ENCODE peak calls at places on chromosome 14, in ten cellular contexts. Y, R, B, M, A, F, S, W, K and I are unnamed samples. For H3K9me3, the result is how much of the 10 kb centered on the place peaks cover.

GRCh38 chr14:64417042-64417770 is 29.1 kb downstream of the MTHFD1 start:
- DNase-seq in Y (no peak), R (no peak), B (no peak), M (no peak), A (no peak), F (no peak), S (no peak), W (no peak), K (no peak), I (no peak)

GRCh38 chr14:68563256-68564131 is 229.4 kb downstream of the ZFP36L1 start:
- DNase-seq in Y (no peak), R (peak), B (no peak), M (no peak), A (peak), F (no peak), S (peak), W (no peak), K (no peak), I (no peak)

GRCh38 chr14:101071493-101071891 is 168.0 kb upstream of the RTL1 start:
- DNase-seq in Y (peak), R (peak), B (no peak), M (peak), A (peak), F (peak), S (no peak), W (peak), K (no peak), I (peak)

GRCh38 chr14:71932229-71932951 is at the start of gene RGS6:
- DNase-seq in Y (no peak), R (peak), B (no peak), M (no peak), A (peak), F (peak), S (no peak), W (no peak), K (no peak), I (peak)

GRCh38 chr14:35342160-35343010 is 50.2 kb downstream of the PSMA6 start:
- DNase-seq in Y (peak), R (peak), B (no peak), M (no peak), A (peak), F (no peak), S (no peak), W (peak), K (no peak), I (no peak)

GRCh38 chr14:31969841-31970240 is 107.3 kb upstream of the ARHGAP5 start:
- DNase-seq in Y (no peak), R (no peak), B (no peak), M (no peak), A (no peak), F (no peak), S (no peak), W (no peak), K (no peak), I (no peak)

GRCh38 chr14:95340201-95340697 is 20.5 kb upstream of the CLMN start:
- DNase-seq in Y (peak), R (peak), B (no peak), M (no peak), A (peak), F (no peak), S (no peak), W (no peak), K (no peak), I (peak)

GRCh38 chr14:104751539-104752337 is 1.2 kb upstream of the SIVA1 start:
- DNase-seq in Y (no peak), R (no peak), B (no peak), M (peak), A (no peak), F (peak), S (no peak), W (no peak), K (no peak), I (no peak)

GRCh38 chr14:31411218-31411727 is 9.1 kb downstream of the HEATR5A start:
- DNase-seq in Y (no peak), R (no peak), B (peak), M (no peak), A (no peak), F (no peak), S (no peak), W (no peak), K (no peak), I (no peak)

GRCh38 chr14:22200977-22201605 is 387.9 kb downstream of the DAD1 start:
- DNase-seq in Y (no peak), R (no peak), B (peak), M (no peak), A (peak), F (no peak), S (no peak), W (no peak), K (peak), I (no peak)

GRCh38 chr14:81797246-81797645 is 263.6 kb upstream of the SEL1L start:
- DNase-seq in Y (no peak), R (no peak), B (no peak), M (no peak), A (no peak), F (no peak), S (no peak), W (no peak), K (no peak), I (no peak)

GRCh38 chr14:101087614-101088394 is 184.3 kb upstream of the RTL1 start:
- DNase-seq in Y (peak), R (peak), B (no peak), M (peak), A (peak), F (no peak), S (peak), W (no peak), K (no peak), I (peak)

GRCh38 chr14:104318558-104319488 is 180.4 kb downstream of the KIF26A start:
- DNase-seq in Y (peak), R (peak), B (no peak), M (peak), A (peak), F (no peak), S (no peak), W (peak), K (no peak), I (no peak)

GRCh38 chr14:100051543-100051942 is 13.7 kb upstream of the EVL start:
- DNase-seq in Y (no peak), R (no peak), B (no peak), M (no peak), A (no peak), F (no peak), S (no peak), W (no peak), K (no peak), I (no peak)

GRCh38 chr14:94341654-94342333 is 18.7 kb upstream of the SERPINA6 start:
- DNase-seq in Y (no peak), R (no peak), B (no peak), M (no peak), A (peak), F (no peak), S (no peak), W (no peak), K (no peak), I (no peak)

GRCh38 chr14:57297852-57298251 is 29.1 kb downstream of the AP5M1 start:
- DNase-seq in Y (no peak), R (no peak), B (no peak), M (no peak), A (no peak), F (no peak), S (no peak), W (no peak), K (no peak), I (no peak)

GRCh38 chr14:52690983-52691760 is 4.2 kb downstream of the ERO1A start:
- DNase-seq in Y (no peak), R (no peak), B (no peak), M (no peak), A (no peak), F (no peak), S (no peak), W (no peak), K (no peak), I (no peak)

GRCh38 chr14:90774316-90774715 is 41.9 kb downstream of the TTC7B start:
- DNase-seq in Y (no peak), R (no peak), B (no peak), M (no peak), A (no peak), F (no peak), S (no peak), W (no peak), K (no peak), I (no peak)

GRCh38 chr14:33850826-33851225 is 100.0 kb downstream of the EGLN3 start:
- DNase-seq in Y (no peak), R (no peak), B (no peak), M (no peak), A (no peak), F (no peak), S (no peak), W (no peak), K (no peak), I (no peak)

GRCh38 chr14:61703342-61704129 is 8.2 kb downstream of the HIF1A start:
- DNase-seq in Y (no peak), R (no peak), B (no peak), M (no peak), A (no peak), F (no peak), S (no peak), W (no peak), K (no peak), I (no peak)

GRCh38 chr14:88245321-88245720 is 77.7 kb downstream of the KCNK10 start:
- DNase-seq in Y (no peak), R (no peak), B (no peak), M (no peak), A (no peak), F (peak), S (no peak), W (no peak), K (no peak), I (no peak)

GRCh38 chr14:22837750-22838538 is 1.6 kb downstream of the MMP14 start:
- DNase-seq in Y (no peak), R (no peak), B (no peak), M (peak), A (no peak), F (no peak), S (peak), W (peak), K (no peak), I (peak)

GRCh38 chr14:99129998-99130397 is 142.0 kb downstream of the BCL11B start:
- DNase-seq in Y (no peak), R (no peak), B (no peak), M (no peak), A (peak), F (no peak), S (no peak), W (peak), K (no peak), I (no peak)

GRCh38 chr14:55423969-55424368 is 12.3 kb upstream of the ATG14 start:
- DNase-seq in Y (no peak), R (no peak), B (no peak), M (no peak), A (no peak), F (no peak), S (no peak), W (no peak), K (no peak), I (no peak)

GRCh38 chr14:105093426-105094192 is 28.4 kb upstream of the GPR132 start:
- DNase-seq in Y (peak), R (peak), B (peak), M (peak), A (peak), F (peak), S (peak), W (peak), K (no peak), I (peak)

GRCh38 chr14:93082576-93083001 is 33.1 kb downstream of the ITPK1 start:
- DNase-seq in Y (no peak), R (no peak), B (no peak), M (no peak), A (no peak), F (no peak), S (no peak), W (no peak), K (no peak), I (no peak)

GRCh38 chr14:36268957-36269734 is 51.3 kb downstream of the MBIP start:
- DNase-seq in Y (no peak), R (no peak), B (no peak), M (no peak), A (peak), F (no peak), S (no peak), W (no peak), K (no peak), I (no peak)

GRCh38 chr14:60618200-60618599 is 31.1 kb downstream of the SIX1 start:
- DNase-seq in Y (no peak), R (peak), B (no peak), M (no peak), A (no peak), F (no peak), S (no peak), W (no peak), K (no peak), I (no peak)

GRCh38 chr14:85934123-85934885 is 404.4 kb downstream of the FLRT2 start:
- DNase-seq in Y (no peak), R (peak), B (peak), M (peak), A (peak), F (peak), S (no peak), W (peak), K (peak), I (peak)

GRCh38 chr14:72559227-72559626 is 334.7 kb downstream of the DPF3 start:
- DNase-seq in Y (no peak), R (no peak), B (peak), M (no peak), A (no peak), F (no peak), S (no peak), W (no peak), K (no peak), I (no peak)

GRCh38 chr14:99592394-99592793 is 11.6 kb downstream of the CCDC85C start:
- DNase-seq in Y (no peak), R (no peak), B (no peak), M (no peak), A (no peak), F (no peak), S (no peak), W (no peak), K (no peak), I (no peak)

GRCh38 chr14:26528415-26529182 is 69.2 kb downstream of the NOVA1 start:
- DNase-seq in Y (no peak), R (no peak), B (no peak), M (no peak), A (no peak), F (no peak), S (no peak), W (peak), K (no peak), I (peak)

GRCh38 chr14:39315859-39316444 is 82.2 kb downstream of the MIA2 start:
- DNase-seq in Y (no peak), R (no peak), B (no peak), M (no peak), A (no peak), F (no peak), S (no peak), W (no peak), K (no peak), I (no peak)

GRCh38 chr14:93005838-93006237 is 82.9 kb downstream of the CHGA start:
- DNase-seq in Y (no peak), R (no peak), B (no peak), M (no peak), A (no peak), F (no peak), S (no peak), W (no peak), K (no peak), I (no peak)

GRCh38 chr14:68741839-68742470 is 50.9 kb downstream of the ZFP36L1 start:
- DNase-seq in Y (no peak), R (no peak), B (no peak), M (peak), A (peak), F (no peak), S (peak), W (no peak), K (no peak), I (no peak)

GRCh38 chr14:68759912-68760311 is 33.0 kb downstream of the ZFP36L1 start:
- DNase-seq in Y (no peak), R (no peak), B (no peak), M (no peak), A (no peak), F (no peak), S (no peak), W (no peak), K (no peak), I (no peak)

GRCh38 chr14:19729359-19729758 is 14.0 kb upstream of the OR4Q3 start:
- DNase-seq in Y (no peak), R (no peak), B (no peak), M (no peak), A (no peak), F (no peak), S (no peak), W (no peak), K (no peak), I (no peak)

DNA sequence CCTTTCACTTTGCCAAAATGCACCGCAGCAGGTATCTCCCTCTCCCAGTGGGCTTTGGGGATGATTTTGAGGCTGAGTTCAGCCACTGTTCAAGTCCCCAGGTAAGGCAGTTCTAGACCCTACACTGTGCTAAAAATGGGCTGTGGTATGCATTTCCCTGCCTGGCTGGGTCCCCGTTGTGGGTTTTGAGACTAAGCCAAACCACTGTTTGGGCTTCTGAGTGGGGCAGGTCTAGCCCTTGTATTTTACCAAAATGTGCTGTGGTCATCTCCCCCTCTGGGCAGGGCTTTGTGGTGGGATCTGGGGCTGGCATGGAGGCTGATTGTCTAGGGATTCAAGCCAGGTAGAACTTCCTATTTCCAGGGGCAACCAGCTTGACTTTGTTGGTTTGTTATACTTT is 13.6 kb upstream of the OR4Q3 start:
- DNase-seq in Y (no peak), R (no peak), B (no peak), M (peak), A (no peak), F (no peak), S (no peak), W (no peak), K (no peak), I (no peak)
- H3K9me3 ChIP-seq in Y (under half), R (under half), B (under half), M (under half), A (under half), F (under half), S (under half), W (under half), K (under half), I (under half)

GRCh38 chr14:96801931-96802330 is 4.7 kb downstream of the VRK1 start:
- DNase-seq in Y (no peak), R (no peak), B (no peak), M (no peak), A (no peak), F (no peak), S (no peak), W (no peak), K (no peak), I (no peak)

GRCh38 chr14:96803958-96804357 is 6.8 kb downstream of the VRK1 start:
- DNase-seq in Y (no peak), R (no peak), B (peak), M (no peak), A (no peak), F (no peak), S (no peak), W (no peak), K (no peak), I (no peak)

GRCh38 chr14:96804821-96805374 is 7.7 kb downstream of the VRK1 start:
- DNase-seq in Y (no peak), R (no peak), B (no peak), M (no peak), A (no peak), F (no peak), S (no peak), W (no peak), K (no peak), I (no peak)

GRCh38 chr14:96805906-96806305 is 8.7 kb downstream of the VRK1 start:
- DNase-seq in Y (no peak), R (no peak), B (no peak), M (no peak), A (no peak), F (no peak), S (no peak), W (no peak), K (no peak), I (peak)

GRCh38 chr14:96802963-96803362 is 5.8 kb downstream of the VRK1 start:
- DNase-seq in Y (no peak), R (no peak), B (no peak), M (no peak), A (no peak), F (no peak), S (no peak), W (no peak), K (no peak), I (no peak)
- TF ChIP-seq POLR2AphosphoS5 in Y (no peak), R (no peak), B (no peak), M (no peak), A (no peak), F (no peak), S (no peak), W (no peak), K (no peak), I (no peak)

DNA sequence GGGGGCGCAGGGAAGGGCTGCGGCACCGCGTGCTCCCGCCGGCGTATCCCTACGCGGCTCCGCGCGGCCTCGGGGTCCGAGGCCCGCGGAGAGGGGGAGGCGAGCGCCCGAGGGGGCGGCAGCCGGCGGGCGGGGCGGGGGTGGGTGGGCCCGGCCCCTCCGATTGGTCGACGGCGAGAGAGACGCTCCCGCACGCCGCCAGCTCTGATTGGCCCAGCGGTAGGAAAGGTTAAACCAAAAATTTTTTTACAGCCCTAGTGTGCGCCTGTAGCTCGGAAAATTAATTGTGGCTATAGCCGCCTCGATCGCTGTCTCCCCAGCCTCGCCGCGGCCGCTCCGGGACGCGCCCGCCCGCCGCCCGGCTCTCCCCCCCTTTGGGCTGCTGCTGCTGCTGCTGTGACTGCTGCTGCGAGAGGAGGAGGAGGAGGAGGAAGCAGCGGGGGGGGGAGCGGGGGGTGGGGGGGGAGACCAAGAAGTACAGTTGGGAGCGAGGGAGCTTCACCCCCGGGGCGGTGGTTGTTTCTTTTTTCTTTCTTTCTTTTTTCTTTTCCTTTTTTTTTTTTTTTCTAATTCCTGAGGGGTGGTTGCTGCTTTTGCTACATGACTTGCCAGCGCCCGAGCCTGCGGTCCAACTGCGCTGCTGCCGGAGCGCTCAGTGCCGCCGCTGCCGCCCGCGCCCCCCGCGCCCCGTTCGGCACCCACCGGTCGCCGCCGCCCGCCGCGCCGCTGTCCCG is at the start of gene FOXG1:
- DNase-seq in Y (no peak), R (no peak), B (no peak), M (no peak), A (no peak), F (peak), S (no peak), W (no peak), K (no peak), I (no peak)
- H3K27ac ChIP-seq in Y (no peak), R (no peak), B (no peak), M (no peak), A (no peak), F (no peak), S (no peak), W (no peak), K (no peak), I (no peak)

DNA sequence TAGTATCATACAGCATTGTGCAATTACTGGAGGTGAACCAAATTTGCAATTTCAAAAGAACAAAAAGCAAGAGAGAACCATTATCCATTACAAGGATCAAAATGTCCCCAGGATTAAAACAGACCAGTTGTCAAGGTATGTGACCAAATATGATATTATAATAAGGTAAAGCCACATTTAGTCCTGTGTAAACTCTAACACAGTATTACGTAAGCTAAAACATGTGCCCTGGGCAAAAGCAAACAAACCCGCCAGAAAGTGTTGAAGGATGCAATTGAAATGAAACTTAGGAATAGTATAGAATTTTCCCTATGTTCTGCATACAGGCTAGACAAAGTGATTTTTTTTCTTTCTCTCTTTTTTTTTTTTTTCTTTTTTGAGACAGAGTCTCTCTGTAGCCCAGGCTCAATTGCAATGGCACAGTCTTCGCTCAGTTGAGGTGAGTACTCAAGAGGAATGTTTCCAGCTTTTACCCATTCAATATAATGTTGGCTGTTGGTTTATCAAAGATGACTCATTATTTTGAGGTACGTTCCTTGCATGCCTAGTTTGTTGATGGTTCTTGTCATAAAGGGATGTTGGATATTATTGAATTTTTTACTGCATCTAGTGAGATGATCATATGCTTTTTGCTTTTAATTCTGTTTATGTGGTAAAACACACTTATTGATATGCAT is 137.1 kb upstream of the FOXG1 start:
- DNase-seq in Y (no peak), R (no peak), B (no peak), M (no peak), A (no peak), F (no peak), S (no peak), W (no peak), K (no peak), I (no peak)
- H3K9me3 ChIP-seq in Y (under half), R (under half), B (under half), M (under half), A (under half), F (under half), S (under half), W (under half), K (under half), I (under half)

GRCh38 chr14:76953196-76953945 is 75.1 kb downstream of the IRF2BPL start:
- DNase-seq in Y (peak), R (peak), B (peak), M (peak), A (peak), F (peak), S (no peak), W (peak), K (no peak), I (peak)
- TF ChIP-seq POLR2AphosphoS5 in Y (peak), R (peak), B (no peak), M (peak), A (peak), F (peak), S (no peak), W (peak), K (no peak), I (peak)

GRCh38 chr14:24982472-24983155 is 67.3 kb downstream of the STXBP6 start:
- DNase-seq in Y (no peak), R (no peak), B (peak), M (no peak), A (no peak), F (no peak), S (no peak), W (no peak), K (no peak), I (no peak)
- H3K27ac ChIP-seq in Y (no peak), R (no peak), B (no peak), M (no peak), A (peak), F (no peak), S (no peak), W (peak), K (no peak), I (peak)